ENCODE peak calls at places on chromosomes 7 and 10, in nine cellular contexts. Q is ovary, O is cardiac muscle cell, W is lower lobe of right lung, L is lung, T is small intestine, H is thoracic aorta, S is left lung, U is transverse colon. D is an unnamed sample. For H3K4me1, the result is how much of the 10 kb centered on the place peaks cover.

GRCh38 chr10:4066581-4067403 is 281.8 kb upstream of the KLF6 start:
- DNase-seq in W (no peak), H (no peak), Q (no peak), L (no peak), S (no peak), U (no peak), O (peak), T (peak), D (no peak)

GRCh38 chr10:58175990-58176910 is 91.4 kb downstream of the IPMK start:
- DNase-seq in W (no peak), L (no peak), U (no peak), S (no peak), Q (no peak), H (no peak), O (peak), T (no peak), D (no peak)

GRCh38 chr7:123860848-123861247 is 15.9 kb downstream of the HYAL4 start:
- DNase-seq in L (no peak), W (no peak), O (no peak), T (no peak), S (no peak), H (no peak), Q (no peak), U (no peak), D (no peak)

GRCh38 chr10:112763916-112764520 is 186.0 kb upstream of the TCF7L2 start:
- DNase-seq in T (no peak), S (no peak), H (no peak), Q (no peak), W (no peak), O (no peak), L (no peak), U (no peak), D (no peak)

GRCh38 chr10:87632439-87632838 is 27.2 kb upstream of the PAPSS2 start:
- DNase-seq in U (no peak), H (no peak), L (no peak), W (no peak), S (no peak), T (no peak), O (no peak), Q (no peak), D (no peak)

GRCh38 chr10:26441491-26442214 is 3.5 kb downstream of the APBB1IP start:
- DNase-seq in O (no peak), Q (no peak), L (no peak), S (no peak), U (no peak), H (no peak), W (no peak), T (no peak), D (no peak)

GRCh38 chr7:82624337-82624736 is 180.8 kb upstream of the CACNA2D1 start:
- DNase-seq in Q (no peak), T (no peak), O (no peak), L (no peak), U (no peak), W (no peak), H (no peak), S (no peak), D (no peak)

GRCh38 chr7:106425017-106425719 is 140.4 kb upstream of the NAMPT start:
- DNase-seq in U (peak), T (peak), O (no peak), H (peak), Q (peak), S (peak), L (peak), W (peak), D (peak)

GRCh38 chr7:35793225-35793579 is 7.7 kb upstream of the SEPTIN7 start:
- DNase-seq in O (peak), W (no peak), T (no peak), Q (no peak), L (no peak), S (no peak), H (no peak), U (no peak), D (no peak)

GRCh38 chr10:75358835-75359421 is 42.6 kb downstream of the ZNF503 start:
- DNase-seq in L (no peak), H (no peak), W (no peak), T (peak), S (no peak), U (no peak), Q (no peak), O (no peak), D (peak)

GRCh38 chr7:39539816-39540215 is 26.4 kb upstream of the YAE1 start:
- DNase-seq in H (no peak), L (no peak), O (no peak), T (no peak), Q (no peak), W (no peak), S (no peak), U (no peak), D (no peak)

GRCh38 chr10:58266003-58266825 is 1.5 kb downstream of the IPMK start:
- DNase-seq in H (no peak), U (no peak), W (no peak), S (no peak), L (no peak), T (peak), O (peak), Q (no peak), D (no peak)

GRCh38 chr7:130669051-130669700 is 628 bp upstream of the COPG2 start:
- DNase-seq in S (no peak), T (no peak), O (no peak), H (no peak), W (no peak), U (no peak), Q (no peak), L (no peak), D (no peak)

GRCh38 chr7:154928136-154929005 is 74.6 kb downstream of the PAXIP1 start:
- DNase-seq in L (no peak), W (no peak), O (no peak), T (peak), U (peak), Q (peak), H (no peak), S (no peak), D (no peak)

GRCh38 chr10:6274040-6274439 is 71.3 kb downstream of the PFKFB3 start:
- DNase-seq in T (no peak), U (no peak), W (no peak), H (no peak), O (no peak), S (no peak), Q (no peak), L (no peak), D (no peak)

GRCh38 chr10:44300666-44301649 is 83.9 kb downstream of the CXCL12 start:
- DNase-seq in W (no peak), U (no peak), O (no peak), L (no peak), Q (no peak), T (peak), H (no peak), S (no peak), D (peak)

GRCh38 chr7:77247206-77247850 is 47.7 kb upstream of the FGL2 start:
- DNase-seq in W (peak), S (peak), L (peak), T (peak), H (peak), Q (peak), O (peak), U (peak), D (peak)

GRCh38 chr7:16064316-16064715 is 357.0 kb downstream of the CRPPA start:
- DNase-seq in S (no peak), Q (no peak), W (no peak), H (no peak), O (no peak), T (no peak), L (no peak), U (no peak), D (no peak)

DNA sequence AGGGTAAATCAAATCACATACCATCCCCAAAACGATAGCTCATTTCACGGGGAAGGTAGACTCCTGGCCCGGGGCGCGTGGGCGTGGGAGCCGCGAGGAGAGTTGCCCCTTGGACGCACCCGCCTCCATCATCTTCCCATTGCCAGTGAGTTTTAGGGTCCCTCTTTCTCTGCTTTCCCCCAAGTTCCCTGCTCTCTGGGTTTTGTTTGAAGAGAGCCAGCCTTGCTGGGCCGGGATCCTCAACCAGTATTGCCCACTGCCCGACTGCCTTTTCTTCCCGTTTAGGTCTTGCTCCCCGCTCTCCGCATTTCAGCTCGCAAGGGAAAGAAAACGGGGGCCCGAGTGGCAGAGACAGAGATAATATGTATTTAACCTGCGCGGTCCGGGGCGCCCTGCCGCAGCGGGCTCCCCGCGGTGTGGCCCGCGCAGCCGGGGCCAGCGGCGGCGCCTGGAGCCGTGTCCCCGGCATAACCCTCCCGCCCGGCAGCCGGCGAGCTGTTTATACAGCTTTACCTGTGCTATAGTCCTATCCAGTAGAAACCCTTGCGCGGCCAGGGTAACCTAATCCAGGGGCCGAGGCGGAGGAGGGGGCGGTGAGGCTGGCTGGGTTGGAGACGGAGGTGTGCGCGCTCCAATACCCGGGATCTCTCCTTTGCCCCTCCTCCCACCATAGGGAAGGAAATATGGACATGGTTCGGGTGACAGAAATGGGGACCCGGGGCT is 5.2 kb upstream of the GATA3 start:
- DNase-seq in U (no peak), W (no peak), S (no peak), O (no peak), L (no peak), Q (no peak), H (no peak), T (no peak), D (no peak)
- H3K4me3 ChIP-seq in U (peak), W (peak), S (no peak), O (peak), L (no peak), Q (no peak), H (peak), T (peak), D (peak)

GRCh38 chr7:50315193-50315592 is 10.7 kb downstream of the IKZF1 start:
- DNase-seq in L (no peak), Q (no peak), U (no peak), H (no peak), S (no peak), O (no peak), T (no peak), W (no peak), D (no peak)
- H3K4me1 ChIP-seq in L (under half), Q (under half), U (under half), H (under half), S (under half), O (under half), T (under half), W (under half), D (under half)

DNA sequence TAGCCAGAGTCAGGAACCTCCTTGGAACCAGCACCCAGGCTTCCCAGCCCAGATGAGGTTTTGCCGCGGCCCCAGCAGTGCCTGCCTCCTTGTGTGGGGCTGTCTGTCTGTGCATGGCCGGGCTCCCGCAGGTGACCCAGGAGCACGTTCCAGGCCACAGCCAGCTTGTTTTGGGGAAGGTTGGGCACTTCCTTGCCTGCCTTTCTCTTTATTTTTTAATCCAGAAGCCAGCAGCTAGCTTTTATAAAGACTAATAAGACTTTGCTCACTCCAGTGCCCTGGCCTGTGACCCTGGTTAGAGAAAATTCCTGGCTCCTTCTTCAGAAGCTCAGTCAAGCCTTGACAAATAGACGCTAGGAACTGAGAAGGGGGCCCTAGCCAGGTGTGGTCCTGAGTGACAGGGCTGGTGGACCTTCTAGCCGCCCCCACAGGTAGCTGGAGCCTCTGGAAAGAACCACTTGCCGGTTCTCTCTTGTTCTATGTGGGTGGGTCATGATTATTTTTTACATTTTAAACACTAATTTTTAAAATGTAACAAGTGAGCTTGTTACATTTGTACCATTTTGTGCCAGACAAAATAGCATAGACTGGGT is 837 bp downstream of the SLC29A3 start:
- DNase-seq in L (no peak), O (no peak), W (no peak), H (no peak), S (no peak), T (no peak), Q (no peak), U (no peak), D (no peak)
- H3K27ac ChIP-seq in L (peak), O (no peak), W (peak), H (peak), S (peak), T (no peak), Q (peak), U (peak), D (no peak)

GRCh38 chr10:132942101-132942739 is at the start of gene CFAP46:
- DNase-seq in L (peak), T (no peak), W (no peak), Q (peak), H (no peak), O (peak), U (no peak), S (peak), D (peak)
- H3K4me3 ChIP-seq in L (no peak), T (peak), W (peak), Q (peak), H (peak), O (peak), U (peak), S (peak), D (peak)

GRCh38 chr10:49009231-49009979 is 69.8 kb upstream of the LRRC18 start:
- DNase-seq in H (no peak), Q (no peak), L (no peak), W (no peak), O (no peak), U (no peak), T (no peak), S (no peak), D (no peak)
- H3K4me1 ChIP-seq in H (under half), Q (under half), L (under half), W (under half), O (under half), U (under half), T (under half), S (under half), D (under half)

DNA sequence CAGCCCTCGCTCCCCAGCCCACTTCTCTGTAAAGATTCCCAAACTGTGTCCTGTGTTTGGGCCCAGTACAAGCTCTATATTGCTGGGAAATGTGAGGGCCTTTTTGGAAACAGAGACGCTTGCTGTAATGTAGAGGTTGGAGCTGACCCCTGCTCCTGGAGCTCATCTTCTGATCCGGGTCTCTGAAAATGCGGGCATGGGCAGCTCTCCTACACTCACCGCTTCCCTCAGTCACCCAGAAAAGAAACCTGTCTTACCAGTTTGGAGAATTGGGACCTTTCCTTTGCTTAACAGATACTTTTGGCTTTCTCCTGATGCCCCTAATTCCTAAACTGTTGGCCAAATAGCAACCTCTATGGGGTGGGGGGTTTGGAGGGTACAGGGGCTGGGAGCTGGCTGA is 18.2 kb downstream of the BAG3 start:
- DNase-seq in U (no peak), S (no peak), L (no peak), T (no peak), H (no peak), Q (no peak), W (no peak), O (no peak), D (no peak)
- H3K27ac ChIP-seq in U (no peak), S (no peak), L (no peak), T (no peak), H (peak), Q (no peak), W (no peak), O (peak), D (peak)

DNA sequence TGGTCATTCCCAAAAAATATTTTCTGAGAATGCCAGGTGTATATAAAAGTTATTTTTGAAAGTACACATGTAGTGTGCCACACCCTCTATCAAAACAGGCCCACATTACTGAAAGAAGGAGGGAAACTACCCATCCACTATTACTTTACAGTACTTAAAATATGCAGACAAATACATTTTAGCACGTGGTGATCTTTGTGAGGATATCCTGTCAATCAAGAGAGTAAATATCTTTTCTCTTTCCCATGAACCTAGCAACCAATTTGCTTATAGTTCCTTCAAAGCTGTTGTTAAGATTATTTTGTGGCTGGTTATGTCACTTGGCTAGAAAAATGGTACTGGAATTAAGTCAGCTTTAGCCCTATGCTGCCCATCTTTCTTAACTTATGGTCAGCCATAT is 70.1 kb downstream of the AUTS2 start:
- DNase-seq in O (no peak), S (no peak), T (no peak), W (no peak), L (no peak), H (no peak), U (no peak), Q (no peak), D (no peak)
- H3K4me3 ChIP-seq in O (no peak), S (no peak), T (no peak), W (no peak), L (no peak), H (no peak), U (no peak), Q (no peak), D (no peak)

GRCh38 chr10:78300526-78300925 is 266.9 kb downstream of the RPS24 start:
- DNase-seq in S (no peak), T (no peak), W (no peak), Q (peak), O (no peak), H (no peak), U (no peak), L (no peak), D (no peak)
- H3K4me1 ChIP-seq in S (under half), T (under half), W (under half), Q (under half), O (under half), H (under half), U (under half), L (under half), D (under half)

D was measured in RWPE2.